ENCODE peak calls at places on chromosomes 7 and 10, in eight cellular contexts. M, Y, Z, K, W, G, D and S are unnamed samples. For H3K4me1, the result is how much of the 10 kb centered on the place peaks cover.

GRCh38 chr7:17139081-17139480 is 159.4 kb upstream of the AHR start:
- DNase-seq in M (no peak), Z (no peak), D (no peak), W (no peak), G (no peak), K (no peak), Y (no peak), S (no peak)

GRCh38 chr10:36168777-36169176 is 526.7 kb upstream of the FZD8 start:
- DNase-seq in D (no peak), W (no peak), M (no peak), Z (peak), G (no peak), K (no peak), Y (no peak), S (no peak)

GRCh38 chr10:96502561-96503267 is 11.0 kb downstream of the TLL2 start:
- DNase-seq in M (no peak), W (no peak), G (no peak), D (no peak), K (no peak), Z (no peak), Y (no peak), S (no peak)

GRCh38 chr10:131314148-131314547 is 2.6 kb upstream of the TCERG1L start:
- DNase-seq in K (no peak), D (no peak), W (no peak), G (no peak), M (no peak), Z (peak), Y (no peak), S (no peak)

GRCh38 chr7:93178213-93178612 is 30.0 kb upstream of the SAMD9L start:
- DNase-seq in Z (no peak), K (no peak), Y (no peak), W (no peak), G (no peak), M (no peak), D (no peak), S (no peak)

GRCh38 chr10:80197972-80198591 is 7.3 kb downstream of the ANXA11 start:
- DNase-seq in Y (peak), M (no peak), K (no peak), G (no peak), D (peak), Z (no peak), W (no peak), S (no peak)

GRCh38 chr7:27071622-27072390 is 24.0 kb downstream of the HOXA1 start:
- DNase-seq in M (no peak), Y (no peak), G (no peak), W (no peak), K (no peak), D (no peak), Z (no peak), S (no peak)

GRCh38 chr7:3987426-3987927 is 686.4 kb downstream of the SDK1 start:
- DNase-seq in G (no peak), W (no peak), K (no peak), Z (no peak), Y (no peak), D (no peak), M (no peak), S (no peak)

GRCh38 chr10:87053121-87053520 is 33.0 kb downstream of the FAM25A start:
- DNase-seq in D (peak), Y (no peak), M (peak), W (no peak), K (peak), Z (no peak), G (no peak), S (no peak)

GRCh38 chr7:80018941-80019808 is 115.5 kb upstream of the GNAI1 start:
- DNase-seq in D (peak), W (no peak), Z (peak), Y (no peak), M (peak), K (peak), G (peak), S (no peak)

GRCh38 chr7:118195837-118196474 is 12.0 kb downstream of the LSM8 start:
- DNase-seq in M (peak), W (no peak), G (peak), Y (peak), Z (peak), K (peak), D (peak), S (no peak)

GRCh38 chr7:55075464-55075971 is 56.7 kb downstream of the EGFR start:
- DNase-seq in K (peak), Y (no peak), W (no peak), G (no peak), M (no peak), D (peak), Z (no peak), S (peak)

GRCh38 chr7:55071411-55072188 is 52.8 kb downstream of the EGFR start:
- DNase-seq in Y (no peak), D (no peak), Z (no peak), K (no peak), G (peak), M (no peak), W (no peak), S (no peak)

GRCh38 chr7:55073051-55073511 is 54.3 kb downstream of the EGFR start:
- DNase-seq in G (peak), D (no peak), M (no peak), K (no peak), Y (no peak), Z (no peak), W (no peak), S (no peak)

GRCh38 chr7:55072251-55072650 is 53.4 kb downstream of the EGFR start:
- DNase-seq in G (no peak), M (no peak), Y (no peak), D (no peak), Z (no peak), W (no peak), K (no peak), S (no peak)

DNA sequence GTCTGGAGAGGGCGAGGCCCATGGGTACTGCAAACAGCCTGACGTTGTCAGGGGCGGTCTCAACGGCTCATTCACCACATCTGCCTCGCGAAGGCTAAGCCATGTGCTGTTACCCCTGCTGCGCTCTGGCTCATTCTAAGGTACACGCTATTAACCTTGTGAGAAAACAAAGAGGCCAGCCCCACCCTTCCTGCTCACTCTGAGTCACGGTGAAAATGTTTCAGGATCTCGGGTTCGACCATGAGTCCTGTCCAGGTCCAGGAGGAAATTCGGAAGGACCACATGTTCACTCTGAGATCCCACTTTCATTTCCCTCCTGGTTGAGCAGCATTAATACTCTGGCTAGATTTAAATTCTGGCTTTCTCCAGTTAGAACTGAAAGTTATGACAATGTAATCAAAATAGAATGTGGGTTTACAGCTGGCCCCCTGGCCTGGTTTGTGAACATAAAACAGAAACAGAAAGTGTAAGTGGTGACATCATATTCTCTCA is 55.2 kb downstream of the EGFR start:
- DNase-seq in W (no peak), M (peak), K (no peak), Z (no peak), G (peak), D (peak), Y (no peak), S (no peak)
- H3K4me1 ChIP-seq in W (under half), M (under half), K (under half), Z (under half), G (under half), D (half or more), Y (under half), S (under half)

GRCh38 chr10:73865107-73865458 is 9.3 kb downstream of the CAMK2G start:
- DNase-seq in W (no peak), G (no peak), D (no peak), M (no peak), K (no peak), Z (no peak), Y (no peak), S (no peak)
- H3K4me1 ChIP-seq in W (under half), G (under half), D (under half), M (under half), K (under half), Z (under half), Y (under half), S (half or more)

GRCh38 chr7:127928852-127929251 is 102.4 kb downstream of the LRRC4 start:
- DNase-seq in Z (no peak), D (no peak), K (no peak), Y (no peak), W (no peak), G (no peak), M (no peak), S (no peak)
- H3K4me1 ChIP-seq in Z (under half), D (under half), K (under half), Y (under half), W (under half), G (under half), M (under half), S (under half)

GRCh38 chr7:142805350-142806020 is 34.7 kb downstream of the PRSS2 start:
- DNase-seq in G (no peak), Y (no peak), W (no peak), Z (no peak), K (no peak), M (no peak), D (no peak), S (no peak)
- H3K4me1 ChIP-seq in G (under half), Y (under half), W (under half), Z (under half), K (under half), M (under half), D (under half), S (under half)

GRCh38 chr10:70832236-70832635 is 16.5 kb downstream of the SGPL1 start:
- DNase-seq in Z (no peak), W (no peak), D (no peak), Y (no peak), G (peak), K (no peak), M (no peak), S (no peak)

GRCh38 chr10:70828923-70829322 is 13.2 kb downstream of the SGPL1 start:
- DNase-seq in Y (no peak), W (no peak), D (no peak), Z (no peak), K (no peak), M (no peak), G (no peak), S (no peak)

GRCh38 chr10:70830185-70830584 is 14.4 kb downstream of the SGPL1 start:
- DNase-seq in G (peak), K (no peak), W (no peak), Y (no peak), Z (no peak), M (no peak), D (no peak), S (no peak)

GRCh38 chr10:70827358-70827757 is 11.6 kb downstream of the SGPL1 start:
- DNase-seq in G (peak), M (no peak), W (no peak), D (no peak), K (no peak), Z (no peak), Y (no peak), S (no peak)

GRCh38 chr10:70829543-70829942 is 13.8 kb downstream of the SGPL1 start:
- DNase-seq in W (no peak), Y (no peak), G (no peak), D (no peak), Z (no peak), K (no peak), M (no peak), S (no peak)
- H3K4me1 ChIP-seq in W (under half), Y (under half), G (under half), D (under half), Z (under half), K (under half), M (under half), S (under half)